ENCODE peak calls at places on chromosomes 11 and 22, in eight cellular contexts. I is testis, F is cardiac muscle cell, W is HCT116, M is brain microvascular endothelial cell, O is left ventricle myocardium inferior, G is mucosa of descending colon, K is colonic mucosa. Q is an unnamed sample.

GRCh38 chr11:74680035-74680671 is 51.1 kb downstream of the CHRDL2 start:
- DNase-seq in I (peak; percentile 5), F (no peak), W (no peak), M (no peak), O (no peak), G (no peak), K (no peak), Q (no peak)

GRCh38 chr22:49123621-49124192 is 704.0 kb downstream of the BRD1 start:
- DNase-seq in I (no peak), F (no peak), W (no peak), M (no peak), O (no peak), G (no peak), K (no peak), Q (no peak)

GRCh38 chr11:67303989-67304411 is 670 bp downstream of the SSH3 start:
- DNase-seq in I (no peak), F (peak; percentile 49), W (no peak), M (no peak), O (no peak), G (peak; percentile 78), K (peak; percentile 34), Q (no peak)

GRCh38 chr22:48423481-48423901 is 1404.2 kb downstream of the BRD1 start:
- DNase-seq in I (no peak), F (no peak), W (no peak), M (peak; percentile 1), O (no peak), G (no peak), K (no peak), Q (no peak)

GRCh38 chr22:22748297-22748743 is 103.9 kb downstream of the GGTLC2 start:
- DNase-seq in I (peak; percentile 75), F (no peak), W (no peak), M (peak; percentile 65), O (no peak), G (no peak), K (peak; percentile 50), Q (no peak)

GRCh38 chr22:32325811-32326237 is 31.8 kb upstream of the RFPL3 start:
- DNase-seq in I (no peak), F (no peak), W (no peak), M (no peak), O (no peak), G (no peak), K (no peak), Q (no peak)

GRCh38 chr11:65251476-65251875 is 10.3 kb upstream of the POLA2 start:
- DNase-seq in I (no peak), F (no peak), W (no peak), M (no peak), O (no peak), G (no peak), K (no peak), Q (no peak)

GRCh38 chr22:29883045-29883830 is at the start of gene MTMR3:
- DNase-seq in I (peak; percentile 97), F (peak; percentile 95), W (peak; percentile 72), M (peak; percentile 83), O (peak; percentile 94), G (peak; percentile 97), K (peak; percentile 98), Q (no peak)

GRCh38 chr22:37627545-37627944 is 11.9 kb upstream of the SH3BP1 start:
- DNase-seq in I (no peak), F (no peak), W (no peak), M (no peak), O (no peak), G (peak; percentile 85), K (no peak), Q (no peak)

GRCh38 chr11:12864316-12865156 is 144.6 kb upstream of the RASSF10 start:
- DNase-seq in I (no peak), F (peak; percentile 31), W (no peak), M (peak; percentile 89), O (no peak), G (no peak), K (no peak), Q (peak; percentile 76)

GRCh38 chr22:49849161-49850020 is 4.3 kb upstream of the ZBED4 start:
- DNase-seq in I (no peak), F (no peak), W (no peak), M (no peak), O (no peak), G (no peak), K (peak; percentile 43), Q (no peak)

GRCh38 chr11:119791701-119792151 is 62.7 kb upstream of the NECTIN1 start:
- DNase-seq in I (peak; percentile 43), F (no peak), W (no peak), M (peak; percentile 74), O (no peak), G (no peak), K (no peak), Q (no peak)

GRCh38 chr22:27581688-27582087 is 219.9 kb downstream of the MN1 start:
- DNase-seq in I (peak; percentile 92), F (no peak), W (no peak), M (no peak), O (peak; percentile 91), G (peak; percentile 63), K (peak; percentile 52), Q (no peak)

GRCh38 chr11:112293614-112294013 is 33.0 kb upstream of the PLET1 start:
- DNase-seq in I (no peak), F (no peak), W (no peak), M (no peak), O (peak; percentile 31), G (no peak), K (no peak), Q (no peak)

GRCh38 chr11:111063711-111064110 is 181.8 kb upstream of the POU2AF2 start:
- DNase-seq in I (no peak), F (no peak), W (no peak), M (no peak), O (no peak), G (no peak), K (no peak), Q (no peak)

GRCh38 chr11:29844701-29845379 is 172.0 kb downstream of the KCNA4 start:
- DNase-seq in I (no peak), F (peak; percentile 4), W (no peak), M (no peak), O (no peak), G (no peak), K (no peak), Q (no peak)

GRCh38 chr11:67033661-67034166 is 10.8 kb downstream of the SYT12 start:
- DNase-seq in I (no peak), F (no peak), W (no peak), M (peak; percentile 94), O (no peak), G (no peak), K (no peak), Q (peak; percentile 93)

GRCh38 chr22:50208430-50208938 is 7.7 kb downstream of the SELENOO start:
- DNase-seq in I (no peak), F (no peak), W (no peak), M (no peak), O (no peak), G (no peak), K (no peak), Q (no peak)

GRCh38 chr22:45285431-45286058 is 796 bp downstream of the UPK3A start:
- DNase-seq in I (no peak), F (peak; percentile 45), W (no peak), M (no peak), O (no peak), G (no peak), K (no peak), Q (no peak)

GRCh38 chr22:26556904-26557303 is 33.0 kb downstream of the TPST2 start:
- DNase-seq in I (peak; percentile 37), F (no peak), W (no peak), M (no peak), O (no peak), G (no peak), K (no peak), Q (no peak)

GRCh38 chr11:33542921-33543320 is 157.7 kb downstream of the C11orf91 start:
- DNase-seq in I (peak; percentile 73), F (peak; percentile 50), W (peak; percentile 22), M (peak; percentile 40), O (peak; percentile 43), G (no peak), K (peak; percentile 49), Q (no peak)

GRCh38 chr22:47061226-47061625 is 298.8 kb downstream of the TBC1D22A start:
- DNase-seq in I (no peak), F (no peak), W (no peak), M (no peak), O (peak; percentile 2), G (no peak), K (no peak), Q (no peak)

GRCh38 chr11:15688351-15688792 is 573.6 kb downstream of the INSC start:
- DNase-seq in I (peak; percentile 71), F (no peak), W (no peak), M (peak; percentile 72), O (peak; percentile 69), G (no peak), K (peak; percentile 15), Q (no peak)

GRCh38 chr22:43464809-43465208 is 53.0 kb downstream of the MPPED1 start:
- DNase-seq in I (no peak), F (no peak), W (no peak), M (no peak), O (no peak), G (no peak), K (no peak), Q (no peak)

GRCh38 chr22:20425821-20426615 is 11.6 kb downstream of the SCARF2 start:
- DNase-seq in I (no peak), F (no peak), W (no peak), M (no peak), O (no peak), G (peak; percentile 51), K (no peak), Q (no peak)

GRCh38 chr11:35365395-35365794 is 54.0 kb downstream of the SLC1A2 start:
- DNase-seq in I (no peak), F (no peak), W (no peak), M (no peak), O (no peak), G (no peak), K (no peak), Q (no peak)
- H3K36me3 ChIP-seq in I (no peaks in the 10 kb centered on the region), F (no peaks in the 10 kb centered on the region), W (no peaks in the 10 kb centered on the region), M (no peaks in the 10 kb centered on the region), O (no peaks in the 10 kb centered on the region), G (no peaks in the 10 kb centered on the region), K (no peaks in the 10 kb centered on the region), Q (no peaks in the 10 kb centered on the region)

GRCh38 chr11:4539603-4540219 is 5.3 kb upstream of the OR52M1 start:
- DNase-seq in I (peak; percentile 84), F (peak; percentile 44), W (no peak), M (peak; percentile 45), O (peak; percentile 21), G (no peak), K (peak; percentile 57), Q (no peak)
- H3K4me3 ChIP-seq in I (no peak overlapping the region), F (no peak overlapping the region), W (no peak overlapping the region), M (no peak overlapping the region), O (no peak overlapping the region), G (no peak overlapping the region), K (no peak overlapping the region), Q (no peak overlapping the region)

DNA sequence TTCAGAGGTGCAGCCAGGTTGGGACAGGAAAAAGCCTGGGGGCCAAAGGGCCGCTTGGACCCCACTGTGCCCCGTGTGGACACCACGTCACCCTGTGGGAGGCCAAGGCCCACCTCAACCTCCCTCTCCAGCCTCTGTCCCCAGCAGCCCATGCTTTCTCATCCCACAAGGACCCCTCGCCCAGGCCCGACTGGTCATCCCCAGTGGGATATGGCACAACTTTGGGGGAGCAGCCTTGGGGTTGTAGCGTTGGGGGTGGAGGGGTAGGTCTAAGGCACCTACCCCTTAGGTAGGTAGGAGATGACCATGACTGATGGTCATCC is 44.0 kb downstream of the IGF2 start:
- DNase-seq in I (no peak), F (no peak), W (no peak), M (no peak), O (no peak), G (no peak), K (no peak), Q (no peak)
- TF ChIP-seq CTCF in I (no peak), F (no peak), W (no peak), M (no peak), O (no peak), G (no peak), K (no peak), Q (no peak)

GRCh38 chr11:19792510-19792909 is 79.9 kb downstream of the NAV2 start:
- DNase-seq in I (no peak), F (peak; percentile 68), W (no peak), M (no peak), O (no peak), G (no peak), K (no peak), Q (no peak)
- H3K36me3 ChIP-seq in I (no peaks in the 10 kb centered on the region), F (no peaks in the 10 kb centered on the region), W (no peaks in the 10 kb centered on the region), M (no peaks in the 10 kb centered on the region), O (no peaks in the 10 kb centered on the region), G (no peaks in the 10 kb centered on the region), K (no peaks in the 10 kb centered on the region), Q (no peaks in the 10 kb centered on the region)

Q was measured in kidney epithelial cell.